ENCODE peak calls at places on chromosomes 6 and 20, in ten cellular contexts. A is HT1080; U is upper lobe of right lung; H is NCI-H2171 treated with DMSO at 0.1 percent for 48 hours; V is fibroblast of the aortic adventitia; J is activated naive CD8-positive, alpha-beta T cell treated with anti-CD3 and anti-CD28 coated beads, Interleukin-2, amount 50 U/mL, for 16 hours; M is NCI-H1092 treated with DMSO at 0.1 percent for 48 hours; S is pons; P is nephron progenitor cell; L is IMR-90. X is an unnamed sample.
A peak's percentile ranks its signal among the peaks of the same experiment; 100 is the strongest.

GRCh38 chr20:25390538-25391528 is at the start of gene ABHD12:
- DNase-seq in A (peak; percentile 92), U (peak; percentile 99), P (peak; percentile 95), J (peak; percentile 93), L (peak; percentile 95), H (peak; percentile 98), V (peak; percentile 93), M (peak; percentile 95), S (peak; percentile 96), X (peak; percentile 98)

GRCh38 chr20:52924411-52925271 is 47.5 kb upstream of the TSHZ2 start:
- DNase-seq in L (no peak), H (no peak), S (no peak), A (no peak), U (no peak), P (no peak), J (no peak), V (no peak), M (no peak), X (no peak)

GRCh38 chr6:2085657-2086056 is 159.7 kb downstream of the GMDS start:
- DNase-seq in H (no peak), L (no peak), S (no peak), A (no peak), P (no peak), V (no peak), U (no peak), M (no peak), J (no peak), X (no peak)

GRCh38 chr6:145699462-145699861 is 35.9 kb downstream of the EPM2A start:
- DNase-seq in L (peak; percentile 82), U (no peak), M (no peak), A (peak; percentile 84), S (no peak), P (no peak), H (no peak), J (no peak), V (peak; percentile 68), X (no peak)

GRCh38 chr6:26157150-26157837 is 70.1 kb downstream of the HFE start:
- DNase-seq in P (peak; percentile 78), J (peak; percentile 2), V (no peak), H (peak; percentile 94), L (peak; percentile 64), U (peak; percentile 79), M (peak; percentile 85), A (peak; percentile 99), S (peak; percentile 49), X (peak; percentile 92)

GRCh38 chr6:16810411-16810810 is 49.2 kb upstream of the ATXN1 start:
- DNase-seq in M (no peak), J (no peak), P (no peak), L (no peak), A (no peak), U (no peak), V (no peak), H (no peak), S (no peak), X (no peak)

GRCh38 chr6:9481292-9482029 is 933.4 kb downstream of the TFAP2A start:
- DNase-seq in H (no peak), U (no peak), M (no peak), V (peak; percentile 57), J (no peak), S (no peak), L (peak; percentile 79), P (no peak), A (peak; percentile 42), X (no peak)

GRCh38 chr6:38542031-38542430 is 97.7 kb downstream of the BTBD9 start:
- DNase-seq in P (no peak), V (peak; percentile 41), A (no peak), L (peak; percentile 91), S (no peak), H (no peak), M (no peak), J (no peak), U (no peak), X (no peak)

GRCh38 chr6:33207569-33208088 is 671 bp upstream of the RING1 start:
- DNase-seq in P (peak; percentile 66), L (peak; percentile 43), M (peak; percentile 20), S (no peak), A (no peak), V (peak; percentile 44), J (no peak), H (no peak), U (peak; percentile 85), X (peak; percentile 74)

GRCh38 chr20:2365666-2366065 is 15.0 kb upstream of the TGM6 start:
- DNase-seq in L (no peak), A (no peak), P (no peak), M (no peak), H (no peak), U (no peak), S (no peak), V (no peak), J (no peak), X (no peak)

GRCh38 chr6:135305684-135306083 is 124.6 kb downstream of the MYB start:
- DNase-seq in V (no peak), M (no peak), J (no peak), U (no peak), S (no peak), H (no peak), L (no peak), A (no peak), P (no peak), X (no peak)

GRCh38 chr20:45037050-45037449 is 63.9 kb downstream of the KCNS1 start:
- DNase-seq in L (peak; percentile 63), J (no peak), H (no peak), V (peak; percentile 68), S (peak; percentile 37), P (no peak), M (no peak), U (no peak), A (peak; percentile 37), X (no peak)

GRCh38 chr6:143248359-143248758 is 187.7 kb downstream of the AIG1 start:
- DNase-seq in S (no peak), H (no peak), V (no peak), P (no peak), M (no peak), U (no peak), A (no peak), L (no peak), J (no peak), X (no peak)

GRCh38 chr6:20846602-20847028 is 312.4 kb downstream of the CDKAL1 start:
- DNase-seq in M (no peak), A (peak; percentile 56), U (no peak), J (no peak), S (no peak), V (peak; percentile 58), L (peak; percentile 46), H (no peak), P (no peak), X (no peak)

GRCh38 chr6:52241819-52242218 is 2.5 kb downstream of the IL17F start:
- DNase-seq in A (no peak), H (no peak), J (no peak), L (no peak), S (no peak), U (no peak), M (no peak), P (no peak), V (no peak), X (no peak)

GRCh38 chr6:158011980-158012566 is 30.4 kb downstream of the SYNJ2 start:
- DNase-seq in M (no peak), A (no peak), S (peak; percentile 46), J (no peak), U (peak; percentile 22), P (no peak), L (no peak), H (no peak), V (no peak), X (no peak)

GRCh38 chr20:63641146-63641791 is 12.0 kb downstream of the STMN3 start:
- DNase-seq in J (no peak), V (no peak), P (no peak), A (no peak), M (no peak), H (no peak), L (no peak), S (no peak), U (no peak), X (no peak)

GRCh38 chr6:144284753-144285547 is at the start of gene UTRN:
- DNase-seq in P (peak; percentile 85), S (no peak), H (no peak), U (peak; percentile 93), M (no peak), J (no peak), A (peak; percentile 86), L (peak; percentile 79), V (peak; percentile 84), X (peak; percentile 94)

GRCh38 chr20:51514836-51515235 is 27.7 kb downstream of the NFATC2 start:
- DNase-seq in U (no peak), J (no peak), A (no peak), M (no peak), L (no peak), P (no peak), V (no peak), H (no peak), S (no peak), X (no peak)

GRCh38 chr20:41386502-41387427 is 20.1 kb upstream of the EMILIN3 start:
- DNase-seq in P (no peak), L (peak; percentile 26), J (no peak), M (no peak), U (no peak), A (no peak), V (peak; percentile 88), H (no peak), S (no peak), X (no peak)

GRCh38 chr20:3800878-3801260 is 4.8 kb downstream of the CDC25B start:
- DNase-seq in A (no peak), S (no peak), L (no peak), H (no peak), P (no peak), M (no peak), U (no peak), J (no peak), V (no peak), X (no peak)

GRCh38 chr6:4829089-4829488 is 52.9 kb downstream of the CDYL start:
- DNase-seq in M (no peak), A (no peak), P (no peak), L (no peak), S (no peak), H (no peak), V (no peak), U (no peak), J (no peak), X (no peak)

GRCh38 chr6:138987643-138988468 is at the start of gene REPS1:
- DNase-seq in A (peak; percentile 88), J (peak; percentile 80), U (peak; percentile 96), S (peak; percentile 84), H (peak; percentile 91), P (peak; percentile 98), V (peak; percentile 85), M (peak; percentile 90), L (peak; percentile 82), X (peak; percentile 97)

GRCh38 chr20:31680286-31681127 is 42.2 kb downstream of the BCL2L1 start:
- DNase-seq in S (peak; percentile 6), L (no peak), P (no peak), H (no peak), U (no peak), A (no peak), J (no peak), M (no peak), V (no peak), X (no peak)

GRCh38 chr6:69584536-69584912 is 212.3 kb downstream of the LMBRD1 start:
- DNase-seq in J (no peak), M (no peak), S (no peak), A (no peak), H (no peak), L (no peak), P (no peak), V (no peak), U (no peak), X (no peak)

GRCh38 chr6:110688661-110689268 is 126.5 kb downstream of the CDK19 start:
- DNase-seq in U (peak; percentile 82), A (no peak), P (no peak), V (no peak), M (no peak), S (no peak), H (no peak), L (no peak), J (no peak), X (no peak)

GRCh38 chr6:169407338-169407737 is 153.7 kb upstream of the THBS2 start:
- DNase-seq in M (no peak), H (no peak), J (no peak), U (no peak), P (no peak), A (no peak), S (peak; percentile 6), V (peak; percentile 18), L (no peak), X (no peak)